ENCODE peak calls at places on chromosomes 6 and 20, in eight cellular contexts. S is esophagus muscularis mucosa, U is GM23338, N is heart left ventricle, W is testis, L is IMR-90, X is K562, G is keratinocyte. Z is an unnamed sample.
A peak's percentile ranks its signal among the peaks of the same experiment; 100 is the strongest.

GRCh38 chr6:157604816-157605215 is 218.2 kb upstream of the SNX9 start:
- DNase-seq in X (no peak), N (no peak), L (no peak), U (no peak), S (no peak), W (no peak), G (no peak), Z (no peak)

GRCh38 chr20:313948-314347 is 11.4 kb upstream of the SOX12 start:
- DNase-seq in L (peak; percentile 83), X (no peak), S (no peak), G (no peak), U (no peak), N (no peak), W (no peak), Z (no peak)

GRCh38 chr20:56575961-56576360 is 42.9 kb downstream of the FAM209B start:
- DNase-seq in W (no peak), X (no peak), U (no peak), G (no peak), N (no peak), S (no peak), L (no peak), Z (no peak)

GRCh38 chr6:15897063-15897934 is 231.6 kb upstream of the MYLIP start:
- DNase-seq in G (no peak), S (no peak), W (peak; percentile 50), N (peak; percentile 34), X (no peak), U (peak; percentile 23), L (peak; percentile 5), Z (no peak)

GRCh38 chr20:33450867-33451266 is 7.3 kb upstream of the SNTA1 start:
- DNase-seq in X (no peak), U (no peak), N (no peak), L (peak; percentile 40), G (no peak), S (no peak), W (no peak), Z (no peak)

GRCh38 chr20:63151554-63152321 is 64.2 kb downstream of the YTHDF1 start:
- DNase-seq in X (no peak), U (no peak), W (no peak), L (peak; percentile 32), S (no peak), N (peak; percentile 38), G (no peak), Z (no peak)

GRCh38 chr6:16319813-16320532 is 81.6 kb downstream of the GMPR start:
- DNase-seq in W (peak; percentile 93), S (no peak), X (peak; percentile 58), G (no peak), U (no peak), N (peak; percentile 88), L (peak; percentile 98), Z (peak; percentile 86)

GRCh38 chr6:14703586-14703985 is 542.3 kb upstream of the JARID2 start:
- DNase-seq in N (no peak), W (no peak), G (no peak), L (peak; percentile 82), U (no peak), S (no peak), X (no peak), Z (no peak)

GRCh38 chr20:63129991-63130653 is 85.8 kb downstream of the YTHDF1 start:
- DNase-seq in G (no peak), N (peak; percentile 10), W (no peak), X (no peak), S (no peak), U (peak; percentile 40), L (no peak), Z (no peak)

GRCh38 chr20:61259741-61260140 is 7.7 kb downstream of the CDH4 start:
- DNase-seq in W (no peak), U (no peak), X (no peak), S (no peak), G (no peak), L (no peak), N (no peak), Z (no peak)

GRCh38 chr6:41462980-41463930 is 82.9 kb upstream of the FOXP4 start:
- DNase-seq in L (peak; percentile 77), G (no peak), N (peak; percentile 73), S (no peak), W (peak; percentile 75), X (peak; percentile 82), U (peak; percentile 59), Z (peak; percentile 38)

DNA sequence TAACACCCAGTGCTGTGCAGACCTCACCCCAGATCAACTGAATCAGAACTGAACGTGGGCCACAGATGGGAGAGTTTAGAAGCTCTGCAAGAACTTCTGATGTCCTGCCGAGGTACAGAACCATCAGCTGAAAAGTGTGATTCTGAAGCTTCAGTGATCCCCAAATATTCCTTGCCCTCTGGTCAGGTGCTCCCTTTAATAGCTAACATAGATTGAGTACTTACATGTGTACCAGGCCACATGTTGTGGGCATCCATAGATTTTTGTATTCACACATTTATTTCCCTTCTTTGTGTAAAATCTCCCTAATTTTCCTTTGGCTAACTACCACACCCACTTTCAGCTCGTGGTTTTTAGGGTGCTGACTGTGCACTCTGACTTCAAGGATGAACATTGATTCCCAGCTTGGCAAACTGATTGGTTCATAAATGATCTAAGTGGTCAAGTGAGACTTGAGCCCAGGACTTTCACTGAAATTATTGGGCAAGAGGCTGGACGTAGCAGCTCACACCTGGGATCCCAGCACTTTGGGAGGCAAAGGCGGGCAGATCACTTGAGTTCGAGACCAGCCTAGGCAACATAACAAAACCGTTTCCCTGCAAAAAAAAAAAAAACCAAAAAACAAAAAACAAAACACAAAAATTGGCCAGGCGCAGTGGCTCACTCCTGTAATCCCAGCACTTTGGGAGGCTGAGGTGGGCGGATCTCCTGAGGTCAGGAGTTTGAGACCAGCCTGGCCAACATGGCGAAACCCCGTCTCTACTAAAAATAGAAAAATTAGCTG is 162.2 kb downstream of the BCAS1 start:
- DNase-seq in N (no peak), U (no peak), S (no peak), W (no peak), X (no peak), L (no peak), G (no peak), Z (no peak)
- H3K4me3 ChIP-seq in N (no peak overlapping the region), U (no peak overlapping the region), S (no peak overlapping the region), W (no peak overlapping the region), X (no peak overlapping the region), L (no peak overlapping the region), G (no peak overlapping the region), Z (no peak overlapping the region)

DNA sequence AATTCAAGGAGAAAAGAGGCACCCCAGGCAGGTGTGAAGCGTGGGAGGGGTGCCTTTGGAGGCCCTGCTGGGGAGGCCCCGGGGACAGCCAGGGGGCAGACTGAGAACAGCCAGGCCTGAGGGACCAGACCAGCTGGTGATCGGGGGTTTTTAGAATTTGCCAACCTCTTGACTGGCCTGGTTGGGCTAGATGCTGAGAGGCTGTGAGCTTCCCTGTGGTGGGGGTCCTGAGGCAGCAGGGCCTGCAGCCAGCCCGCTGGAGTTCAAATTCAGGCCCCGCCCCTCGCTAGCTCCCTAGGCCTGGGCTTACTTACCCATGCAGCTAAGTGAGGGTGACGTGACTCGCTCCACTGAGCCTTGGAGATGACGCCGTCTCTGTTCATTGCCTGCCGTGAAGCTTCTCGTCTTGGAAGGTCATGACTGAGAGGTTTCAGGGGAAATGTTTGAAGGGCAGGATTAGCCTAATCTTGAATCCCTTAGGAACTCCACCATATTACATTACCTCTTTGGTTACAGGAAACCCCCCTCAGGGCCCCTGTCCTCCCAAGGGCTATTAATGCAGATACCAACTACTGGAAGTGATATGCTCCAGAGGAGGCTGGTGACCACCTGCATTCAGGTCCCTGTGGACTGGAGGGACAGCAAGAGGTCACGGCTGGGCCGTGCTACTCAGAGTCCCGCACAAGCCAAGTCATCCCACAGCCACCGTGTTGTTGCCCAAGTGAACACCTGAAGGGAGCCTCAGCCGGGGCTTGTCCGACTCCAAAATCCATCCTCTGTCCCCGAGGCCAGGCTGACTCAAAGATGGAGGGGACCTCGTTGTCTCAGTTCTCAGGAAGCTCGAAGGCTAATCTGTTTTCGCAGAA is 73.9 kb upstream of the DUSP22 start:
- DNase-seq in L (no peak), U (no peak), S (no peak), N (no peak), W (no peak), G (no peak), X (no peak), Z (no peak)
- TF ChIP-seq CTCF in L (no peak), U (no peak), S (no peak), N (no peak), W (no peak), G (no peak), X (no peak), Z (no peak)

GRCh38 chr20:25057234-25058050 is 497 bp downstream of the ACSS1 start:
- DNase-seq in U (peak; percentile 72), G (no peak), S (no peak), N (peak; percentile 86), X (peak; percentile 27), W (peak; percentile 74), L (peak; percentile 19), Z (no peak)

GRCh38 chr20:25059487-25059820 is 1.5 kb upstream of the ACSS1 start:
- DNase-seq in L (no peak), U (no peak), W (no peak), S (no peak), G (no peak), X (no peak), N (no peak), Z (no peak)

GRCh38 chr20:25058051-25058796 is at the start of gene ACSS1:
- DNase-seq in L (peak; percentile 31), N (peak; percentile 69), W (peak; percentile 80), X (peak; percentile 58), U (peak; percentile 74), G (no peak), S (no peak), Z (no peak)

GRCh38 chr20:25059866-25060465 is 2.0 kb upstream of the ACSS1 start:
- DNase-seq in G (no peak), U (no peak), N (no peak), L (no peak), W (no peak), S (no peak), X (no peak), Z (no peak)

GRCh38 chr20:25058797-25059486 is 1.0 kb upstream of the ACSS1 start:
- DNase-seq in S (no peak), L (peak; percentile 3), W (peak; percentile 74), N (no peak), U (peak; percentile 23), X (no peak), G (no peak), Z (no peak)
- H3K27me3 ChIP-seq in S (no peaks in the 10 kb centered on the region), L (peaks cover 59% of the 10 kb centered on the region), W (no peaks in the 10 kb centered on the region), N (no peaks in the 10 kb centered on the region), U (peaks cover 75% of the 10 kb centered on the region), X (peaks cover 30% of the 10 kb centered on the region), G (peaks cover 41% of the 10 kb centered on the region), Z (peaks cover 35% of the 10 kb centered on the region)

DNA sequence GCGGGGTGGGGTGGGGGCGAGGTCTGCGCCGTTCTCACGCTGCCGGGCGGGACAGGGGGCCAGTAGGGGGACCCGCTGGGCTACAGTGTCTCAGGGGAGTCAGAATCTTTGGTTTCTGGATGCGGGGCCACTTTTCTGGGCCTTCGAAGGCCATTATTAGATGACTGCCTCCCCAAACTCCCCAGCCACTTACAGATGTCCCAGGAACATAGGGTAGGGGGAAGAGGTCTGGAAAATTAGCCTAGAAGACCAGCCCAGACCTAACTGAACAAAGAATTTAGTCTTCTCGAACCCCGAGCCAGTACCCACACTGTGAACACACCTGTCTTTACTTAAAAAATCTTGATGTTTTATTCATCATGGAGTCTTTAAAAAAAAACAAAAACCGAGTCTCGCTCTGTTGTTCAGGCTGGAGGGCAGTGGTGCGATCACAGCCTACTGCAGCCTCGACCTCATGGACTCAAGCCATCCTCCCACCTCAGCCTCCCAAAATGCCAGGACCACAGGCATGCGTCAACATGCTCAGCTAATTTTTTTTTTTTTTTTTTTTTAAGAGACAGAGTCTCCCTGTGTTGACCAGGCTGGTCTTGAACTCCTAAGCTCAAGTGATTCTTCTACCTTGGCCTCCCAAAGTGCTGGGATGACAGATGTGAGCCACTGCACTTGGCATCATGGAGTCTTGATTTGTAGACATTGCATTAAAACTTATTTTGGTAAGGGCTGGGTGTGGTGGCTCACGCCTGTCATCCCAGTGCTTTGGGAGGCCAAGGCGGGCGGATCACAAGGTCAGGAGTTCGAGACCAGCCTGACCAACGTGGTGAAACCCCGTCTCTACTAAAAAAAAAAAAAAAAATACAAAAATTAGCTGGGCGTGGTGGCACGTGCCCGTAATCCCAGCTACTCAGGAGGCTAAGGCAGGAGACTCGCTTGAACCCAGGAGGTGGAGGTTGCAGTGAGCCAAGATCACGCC is 3.3 kb upstream of the SLC29A1 start:
- DNase-seq in N (no peak), X (no peak), G (no peak), W (no peak), L (no peak), S (no peak), U (no peak), Z (no peak)
- H3K4me3 ChIP-seq in N (peak overlapping the region; percentile 62), X (peak overlapping the region; percentile 48), G (no peak overlapping the region), W (peak overlapping the region; percentile 36), L (no peak overlapping the region), S (peak overlapping the region; percentile 71), U (peak overlapping the region; percentile 41), Z (peak overlapping the region; percentile 44)